ENCODE peak calls at places on chromosomes 11 and 22, in four cellular contexts. One of them, this sample, is unnamed.

GRCh38 chr22:39180566-39180965 is 28.1 kb upstream of the CBX7 start:
- DNase-seq in cardiac fibroblast: no peak
- DNase-seq in nephron progenitor cell: no peak
- DNase-seq in fibroblast of the aortic adventitia: no peak
- DNase-seq in this sample: no peak

GRCh38 chr11:64396079-64396591 is 37.2 kb downstream of the RPS6KA4 start:
- DNase-seq in fibroblast of the aortic adventitia: no peak
- DNase-seq in cardiac fibroblast: no peak
- DNase-seq in nephron progenitor cell: peak; percentile 32
- DNase-seq in this sample: no peak

GRCh38 chr11:18701614-18702216 is 3.1 kb downstream of the TMEM86A start:
- DNase-seq in cardiac fibroblast: no peak
- DNase-seq in fibroblast of the aortic adventitia: no peak
- DNase-seq in nephron progenitor cell: no peak
- DNase-seq in this sample: no peak

GRCh38 chr11:59413646-59414045 is 12.6 kb downstream of the OR5A2 start:
- DNase-seq in nephron progenitor cell: no peak
- DNase-seq in fibroblast of the aortic adventitia: no peak
- DNase-seq in cardiac fibroblast: no peak
- DNase-seq in this sample: no peak

GRCh38 chr22:20319041-20319744 is 667 bp downstream of the DGCR6L start:
- DNase-seq in nephron progenitor cell: peak; percentile 38
- DNase-seq in fibroblast of the aortic adventitia: peak; percentile 23
- DNase-seq in cardiac fibroblast: peak; percentile 37
- DNase-seq in this sample: no peak

GRCh38 chr11:69243496-69244200 is 50.3 kb upstream of the MYEOV start:
- DNase-seq in nephron progenitor cell: no peak
- DNase-seq in fibroblast of the aortic adventitia: no peak
- DNase-seq in cardiac fibroblast: no peak
- DNase-seq in this sample: no peak

GRCh38 chr11:44595964-44596381 is 30.5 kb downstream of the CD82 start:
- DNase-seq in fibroblast of the aortic adventitia: peak; percentile 54
- DNase-seq in nephron progenitor cell: no peak
- DNase-seq in cardiac fibroblast: no peak
- DNase-seq in this sample: no peak

GRCh38 chr22:29478326-29479276 is 1.4 kb upstream of the NEFH start:
- DNase-seq in cardiac fibroblast: peak; percentile 13
- DNase-seq in nephron progenitor cell: peak; percentile 78
- DNase-seq in fibroblast of the aortic adventitia: no peak
- DNase-seq in this sample: no peak